ENCODE peak calls at places on chromosomes 4 and X, in six cellular contexts. A, L, X, U, W and C are unnamed samples.

GRCh38 chr4:152278172-152278504 is 257.8 kb downstream of the FBXW7 start:
- DNase-seq in A (no peak), U (no peak), L (no peak), X (no peak), W (no peak), C (no peak)

GRCh38 chrX:123993904-123994635 is 32.6 kb downstream of the STAG2 start:
- DNase-seq in L (no peak), W (no peak), X (no peak), A (peak), U (no peak), C (no peak)

GRCh38 chrX:153411255-153411987 is at the start of gene ZFP92:
- DNase-seq in L (no peak), W (no peak), X (no peak), U (peak), A (peak), C (peak)

GRCh38 chr4:3866813-3867129 is 100.6 kb downstream of the ADRA2C start:
- DNase-seq in X (no peak), W (no peak), L (no peak), A (no peak), U (no peak), C (no peak)

GRCh38 chr4:102562995-102563394 is 61.8 kb downstream of the NFKB1 start:
- DNase-seq in W (no peak), X (no peak), A (peak), L (no peak), U (peak), C (no peak)

GRCh38 chr4:85869156-85869555 is 394.2 kb downstream of the ARHGAP24 start:
- DNase-seq in A (no peak), X (no peak), W (no peak), U (no peak), L (no peak), C (no peak)

GRCh38 chr4:137967480-137968190 is 274.5 kb downstream of the SLC7A11 start:
- DNase-seq in L (no peak), X (no peak), U (no peak), A (peak), W (no peak), C (no peak)

GRCh38 chr4:152983774-152984411 is 47.8 kb downstream of the FHDC1 start:
- DNase-seq in W (peak), L (no peak), A (peak), U (peak), X (no peak), C (no peak)

GRCh38 chr4:119139316-119139715 is 3.7 kb downstream of the MYOZ2 start:
- DNase-seq in W (no peak), L (no peak), U (no peak), X (no peak), A (peak), C (no peak)

GRCh38 chrX:5775985-5776384 is 452.7 kb downstream of the NLGN4X start:
- DNase-seq in A (no peak), U (no peak), X (no peak), W (no peak), L (no peak), C (no peak)